ENCODE peak calls at places on chromosomes 12 and 14, in five cellular contexts. One of them, this sample, is unnamed.

GRCh38 chr14:105917933-105918436 is 391.6 kb downstream of the TMEM121 start:
- DNase-seq in activated CD4-positive, alpha-beta memory T cell treated with anti-CD3 and anti-CD28 coated beads, Interleukin-2, amount 10 ng/mL, durations not matched to agents 7 days and 5 days: no peak
- DNase-seq in stimulated activated CD4-positive, alpha-beta T cell treated with anti-CD3 and anti-CD28 coated beads, TNF-alpha, amount 100 ng/mL, for 24 hours: no peak
- DNase-seq in HEK293T: no peak
- DNase-seq in CD8-positive, alpha-beta memory T cell: no peak
- DNase-seq in this sample: no peak

GRCh38 chr14:105412768-105413541 is 6.7 kb upstream of the MTA1 start:
- DNase-seq in activated CD4-positive, alpha-beta memory T cell treated with anti-CD3 and anti-CD28 coated beads, Interleukin-2, amount 10 ng/mL, durations not matched to agents 7 days and 5 days: no peak
- DNase-seq in stimulated activated CD4-positive, alpha-beta T cell treated with anti-CD3 and anti-CD28 coated beads, TNF-alpha, amount 100 ng/mL, for 24 hours: no peak
- DNase-seq in HEK293T: no peak
- DNase-seq in CD8-positive, alpha-beta memory T cell: no peak
- DNase-seq in this sample: no peak

GRCh38 chr12:131736807-131737484 is 26.1 kb downstream of the SFSWAP start:
- DNase-seq in activated CD4-positive, alpha-beta memory T cell treated with anti-CD3 and anti-CD28 coated beads, Interleukin-2, amount 10 ng/mL, durations not matched to agents 7 days and 5 days: no peak
- DNase-seq in stimulated activated CD4-positive, alpha-beta T cell treated with anti-CD3 and anti-CD28 coated beads, TNF-alpha, amount 100 ng/mL, for 24 hours: no peak
- DNase-seq in HEK293T: no peak
- DNase-seq in CD8-positive, alpha-beta memory T cell: no peak
- DNase-seq in this sample: no peak

GRCh38 chr12:130465626-130466025 is 127.9 kb downstream of the PIWIL1 start:
- DNase-seq in activated CD4-positive, alpha-beta memory T cell treated with anti-CD3 and anti-CD28 coated beads, Interleukin-2, amount 10 ng/mL, durations not matched to agents 7 days and 5 days: no peak
- DNase-seq in stimulated activated CD4-positive, alpha-beta T cell treated with anti-CD3 and anti-CD28 coated beads, TNF-alpha, amount 100 ng/mL, for 24 hours: no peak
- DNase-seq in HEK293T: no peak
- DNase-seq in CD8-positive, alpha-beta memory T cell: no peak
- DNase-seq in this sample: no peak

GRCh38 chr14:83309833-83310232 is 1776.2 kb upstream of the SEL1L start:
- DNase-seq in activated CD4-positive, alpha-beta memory T cell treated with anti-CD3 and anti-CD28 coated beads, Interleukin-2, amount 10 ng/mL, durations not matched to agents 7 days and 5 days: no peak
- DNase-seq in stimulated activated CD4-positive, alpha-beta T cell treated with anti-CD3 and anti-CD28 coated beads, TNF-alpha, amount 100 ng/mL, for 24 hours: no peak
- DNase-seq in HEK293T: no peak
- DNase-seq in CD8-positive, alpha-beta memory T cell: no peak
- DNase-seq in this sample: no peak

GRCh38 chr14:66009104-66009503 is 477.1 kb upstream of the CCDC196 start:
- DNase-seq in activated CD4-positive, alpha-beta memory T cell treated with anti-CD3 and anti-CD28 coated beads, Interleukin-2, amount 10 ng/mL, durations not matched to agents 7 days and 5 days: no peak
- DNase-seq in stimulated activated CD4-positive, alpha-beta T cell treated with anti-CD3 and anti-CD28 coated beads, TNF-alpha, amount 100 ng/mL, for 24 hours: no peak
- DNase-seq in HEK293T: no peak
- DNase-seq in CD8-positive, alpha-beta memory T cell: no peak
- DNase-seq in this sample: no peak

GRCh38 chr14:24372701-24373416 is 4.9 kb downstream of the NFATC4 start:
- DNase-seq in activated CD4-positive, alpha-beta memory T cell treated with anti-CD3 and anti-CD28 coated beads, Interleukin-2, amount 10 ng/mL, durations not matched to agents 7 days and 5 days: no peak
- DNase-seq in stimulated activated CD4-positive, alpha-beta T cell treated with anti-CD3 and anti-CD28 coated beads, TNF-alpha, amount 100 ng/mL, for 24 hours: no peak
- DNase-seq in HEK293T: no peak
- DNase-seq in CD8-positive, alpha-beta memory T cell: no peak
- DNase-seq in this sample: no peak

GRCh38 chr12:89345376-89345775 is 6.9 kb downstream of the DUSP6 start:
- DNase-seq in activated CD4-positive, alpha-beta memory T cell treated with anti-CD3 and anti-CD28 coated beads, Interleukin-2, amount 10 ng/mL, durations not matched to agents 7 days and 5 days: no peak
- DNase-seq in stimulated activated CD4-positive, alpha-beta T cell treated with anti-CD3 and anti-CD28 coated beads, TNF-alpha, amount 100 ng/mL, for 24 hours: no peak
- DNase-seq in HEK293T: no peak
- DNase-seq in CD8-positive, alpha-beta memory T cell: no peak
- DNase-seq in this sample: no peak

GRCh38 chr14:81323621-81324400 is 76.3 kb downstream of the STON2 start:
- DNase-seq in activated CD4-positive, alpha-beta memory T cell treated with anti-CD3 and anti-CD28 coated beads, Interleukin-2, amount 10 ng/mL, durations not matched to agents 7 days and 5 days: no peak
- DNase-seq in stimulated activated CD4-positive, alpha-beta T cell treated with anti-CD3 and anti-CD28 coated beads, TNF-alpha, amount 100 ng/mL, for 24 hours: no peak
- DNase-seq in HEK293T: peak
- DNase-seq in CD8-positive, alpha-beta memory T cell: no peak
- DNase-seq in this sample: no peak

GRCh38 chr12:91967590-91967989 is 178.1 kb downstream of the BTG1 start:
- DNase-seq in activated CD4-positive, alpha-beta memory T cell treated with anti-CD3 and anti-CD28 coated beads, Interleukin-2, amount 10 ng/mL, durations not matched to agents 7 days and 5 days: no peak
- DNase-seq in stimulated activated CD4-positive, alpha-beta T cell treated with anti-CD3 and anti-CD28 coated beads, TNF-alpha, amount 100 ng/mL, for 24 hours: no peak
- DNase-seq in HEK293T: no peak
- DNase-seq in CD8-positive, alpha-beta memory T cell: no peak
- DNase-seq in this sample: no peak

GRCh38 chr12:70277973-70278372 is 34.7 kb downstream of the CNOT2 start:
- DNase-seq in activated CD4-positive, alpha-beta memory T cell treated with anti-CD3 and anti-CD28 coated beads, Interleukin-2, amount 10 ng/mL, durations not matched to agents 7 days and 5 days: no peak
- DNase-seq in stimulated activated CD4-positive, alpha-beta T cell treated with anti-CD3 and anti-CD28 coated beads, TNF-alpha, amount 100 ng/mL, for 24 hours: no peak
- DNase-seq in HEK293T: no peak
- DNase-seq in CD8-positive, alpha-beta memory T cell: no peak
- DNase-seq in this sample: no peak

GRCh38 chr14:59275668-59276067 is 87.2 kb downstream of the DAAM1 start:
- DNase-seq in activated CD4-positive, alpha-beta memory T cell treated with anti-CD3 and anti-CD28 coated beads, Interleukin-2, amount 10 ng/mL, durations not matched to agents 7 days and 5 days: no peak
- DNase-seq in stimulated activated CD4-positive, alpha-beta T cell treated with anti-CD3 and anti-CD28 coated beads, TNF-alpha, amount 100 ng/mL, for 24 hours: no peak
- DNase-seq in HEK293T: no peak
- DNase-seq in CD8-positive, alpha-beta memory T cell: no peak
- DNase-seq in this sample: no peak

GRCh38 chr12:52947738-52948423 is 1.0 kb upstream of the KRT18 start:
- DNase-seq in activated CD4-positive, alpha-beta memory T cell treated with anti-CD3 and anti-CD28 coated beads, Interleukin-2, amount 10 ng/mL, durations not matched to agents 7 days and 5 days: no peak
- DNase-seq in stimulated activated CD4-positive, alpha-beta T cell treated with anti-CD3 and anti-CD28 coated beads, TNF-alpha, amount 100 ng/mL, for 24 hours: no peak
- DNase-seq in HEK293T: no peak
- DNase-seq in CD8-positive, alpha-beta memory T cell: no peak
- DNase-seq in this sample: no peak

GRCh38 chr14:92280554-92281262 is 42.3 kb upstream of the SLC24A4 start:
- DNase-seq in activated CD4-positive, alpha-beta memory T cell treated with anti-CD3 and anti-CD28 coated beads, Interleukin-2, amount 10 ng/mL, durations not matched to agents 7 days and 5 days: peak
- DNase-seq in stimulated activated CD4-positive, alpha-beta T cell treated with anti-CD3 and anti-CD28 coated beads, TNF-alpha, amount 100 ng/mL, for 24 hours: no peak
- DNase-seq in HEK293T: no peak
- DNase-seq in CD8-positive, alpha-beta memory T cell: no peak
- DNase-seq in this sample: peak

GRCh38 chr12:117042171-117042809 is 56.9 kb downstream of the TESC start:
- DNase-seq in activated CD4-positive, alpha-beta memory T cell treated with anti-CD3 and anti-CD28 coated beads, Interleukin-2, amount 10 ng/mL, durations not matched to agents 7 days and 5 days: no peak
- DNase-seq in stimulated activated CD4-positive, alpha-beta T cell treated with anti-CD3 and anti-CD28 coated beads, TNF-alpha, amount 100 ng/mL, for 24 hours: no peak
- DNase-seq in HEK293T: no peak
- DNase-seq in CD8-positive, alpha-beta memory T cell: no peak
- DNase-seq in this sample: no peak

GRCh38 chr14:57725399-57726077 is 140.4 kb downstream of the SLC35F4 start:
- DNase-seq in activated CD4-positive, alpha-beta memory T cell treated with anti-CD3 and anti-CD28 coated beads, Interleukin-2, amount 10 ng/mL, durations not matched to agents 7 days and 5 days: no peak
- DNase-seq in stimulated activated CD4-positive, alpha-beta T cell treated with anti-CD3 and anti-CD28 coated beads, TNF-alpha, amount 100 ng/mL, for 24 hours: no peak
- DNase-seq in HEK293T: no peak
- DNase-seq in CD8-positive, alpha-beta memory T cell: no peak
- DNase-seq in this sample: no peak

GRCh38 chr14:59772252-59772651 is 98.3 kb downstream of the RTN1 start:
- DNase-seq in activated CD4-positive, alpha-beta memory T cell treated with anti-CD3 and anti-CD28 coated beads, Interleukin-2, amount 10 ng/mL, durations not matched to agents 7 days and 5 days: no peak
- DNase-seq in stimulated activated CD4-positive, alpha-beta T cell treated with anti-CD3 and anti-CD28 coated beads, TNF-alpha, amount 100 ng/mL, for 24 hours: no peak
- DNase-seq in HEK293T: no peak
- DNase-seq in CD8-positive, alpha-beta memory T cell: no peak
- DNase-seq in this sample: no peak